ENCODE peak calls at places on chromosomes 5 and 9, in four cellular contexts. H is pancreas, O is H9, V is AG04450. L is an unnamed sample.

GRCh38 chr5:156128026-156128425 is 198.9 kb upstream of the SGCD start:
- DNase-seq in V (no peak), O (no peak), H (no peak), L (no peak)

GRCh38 chr5:172694061-172694460 is 53.0 kb downstream of the NEURL1B start:
- DNase-seq in V (no peak), H (no peak), O (no peak), L (no peak)

GRCh38 chr9:72585737-72586136 is 64.3 kb downstream of the TMC1 start:
- DNase-seq in V (peak; percentile 79), H (no peak), O (no peak), L (no peak)

GRCh38 chr9:130111805-130112204 is 58.1 kb downstream of the GPR107 start:
- DNase-seq in V (no peak), O (no peak), H (no peak), L (no peak)

GRCh38 chr5:76601470-76601869 is 21.7 kb downstream of the F2RL2 start:
- DNase-seq in O (peak; percentile 31), H (no peak), V (peak; percentile 45), L (peak; percentile 29)

GRCh38 chr5:52831776-52832511 is 44.2 kb downstream of the ITGA1 start:
- DNase-seq in V (no peak), O (no peak), H (no peak), L (no peak)

GRCh38 chr9:131347376-131348020 is 46.4 kb upstream of the PRRC2B start:
- DNase-seq in H (no peak), O (no peak), V (no peak), L (no peak)

GRCh38 chr5:177300236-177300880 is 3.2 kb downstream of the RAB24 start:
- DNase-seq in V (peak; percentile 39), O (peak; percentile 70), H (no peak), L (peak; percentile 60)

GRCh38 chr9:133370680-133371079 is 5.2 kb downstream of the SURF4 start:
- DNase-seq in V (no peak), H (peak; percentile 40), O (no peak), L (no peak)

GRCh38 chr9:135702002-135702721 is at the start of gene KCNT1:
- DNase-seq in H (peak; percentile 56), V (no peak), O (peak; percentile 76), L (peak; percentile 92)

GRCh38 chr5:850511-851006 is at the start of gene ZDHHC11:
- DNase-seq in O (peak; percentile 71), V (no peak), H (no peak), L (no peak)

GRCh38 chr9:131735238-131736181 is 4.4 kb downstream of the RAPGEF1 start:
- DNase-seq in H (no peak), O (no peak), V (no peak), L (no peak)

GRCh38 chr5:159902444-159903121 is 13.7 kb upstream of the ADRA1B start:
- DNase-seq in O (no peak), V (no peak), H (no peak), L (no peak)

GRCh38 chr9:114250235-114250568 is 72.7 kb upstream of the ORM1 start:
- DNase-seq in O (no peak), H (peak; percentile 93), V (peak; percentile 76), L (no peak)

GRCh38 chr5:9198399-9198798 is 347.5 kb downstream of the SEMA5A start:
- DNase-seq in O (no peak), V (no peak), H (no peak), L (no peak)

GRCh38 chr5:139746691-139747582 is 48.7 kb upstream of the PSD2 start:
- DNase-seq in O (peak; percentile 60), H (no peak), V (no peak), L (no peak)

GRCh38 chr9:19924090-19924489 is 135.3 kb upstream of the SLC24A2 start:
- DNase-seq in O (no peak), H (no peak), V (no peak), L (no peak)

GRCh38 chr5:52915176-52915875 is 73.8 kb upstream of the ITGA2 start:
- DNase-seq in O (peak; percentile 47), H (peak; percentile 39), V (peak; percentile 50), L (peak; percentile 68)

GRCh38 chr5:172837640-172838039 is 3.6 kb downstream of the ERGIC1 start:
- DNase-seq in H (peak; percentile 91), O (no peak), V (no peak), L (no peak)

GRCh38 chr9:127336708-127337352 is 60.1 kb upstream of the SLC2A8 start:
- DNase-seq in V (peak; percentile 81), O (no peak), H (peak; percentile 77), L (no peak)

GRCh38 chr9:16825364-16825763 is 45.1 kb downstream of the BNC2 start:
- DNase-seq in H (no peak), O (no peak), V (no peak), L (no peak)

GRCh38 chr9:89400398-89401116 is 82.3 kb downstream of the SECISBP2 start:
- DNase-seq in O (no peak), V (no peak), H (no peak), L (no peak)

GRCh38 chr5:176366575-176366894 is 1.2 kb downstream of the ARL10 start:
- DNase-seq in V (no peak), H (no peak), O (no peak), L (no peak)

GRCh38 chr5:54013556-54014157 is 296.7 kb downstream of the ARL15 start:
- DNase-seq in O (no peak), V (peak; percentile 52), H (peak; percentile 21), L (no peak)

GRCh38 chr9:91611582-91611981 is 187.9 kb upstream of the NFIL3 start:
- DNase-seq in O (no peak), V (peak; percentile 1), H (no peak), L (no peak)

GRCh38 chr9:123418052-123418430 is 62.0 kb downstream of the CRB2 start:
- DNase-seq in H (no peak), V (no peak), O (no peak), L (no peak)

GRCh38 chr9:123419091-123419490 is 63.1 kb downstream of the CRB2 start:
- DNase-seq in V (no peak), H (no peak), O (no peak), L (no peak)

GRCh38 chr9:123418506-123418905 is 62.5 kb downstream of the CRB2 start:
- DNase-seq in V (no peak), H (no peak), O (no peak), L (no peak)

GRCh38 chr9:123416171-123416570 is 60.2 kb downstream of the CRB2 start:
- DNase-seq in O (no peak), V (no peak), H (no peak), L (no peak)

DNA sequence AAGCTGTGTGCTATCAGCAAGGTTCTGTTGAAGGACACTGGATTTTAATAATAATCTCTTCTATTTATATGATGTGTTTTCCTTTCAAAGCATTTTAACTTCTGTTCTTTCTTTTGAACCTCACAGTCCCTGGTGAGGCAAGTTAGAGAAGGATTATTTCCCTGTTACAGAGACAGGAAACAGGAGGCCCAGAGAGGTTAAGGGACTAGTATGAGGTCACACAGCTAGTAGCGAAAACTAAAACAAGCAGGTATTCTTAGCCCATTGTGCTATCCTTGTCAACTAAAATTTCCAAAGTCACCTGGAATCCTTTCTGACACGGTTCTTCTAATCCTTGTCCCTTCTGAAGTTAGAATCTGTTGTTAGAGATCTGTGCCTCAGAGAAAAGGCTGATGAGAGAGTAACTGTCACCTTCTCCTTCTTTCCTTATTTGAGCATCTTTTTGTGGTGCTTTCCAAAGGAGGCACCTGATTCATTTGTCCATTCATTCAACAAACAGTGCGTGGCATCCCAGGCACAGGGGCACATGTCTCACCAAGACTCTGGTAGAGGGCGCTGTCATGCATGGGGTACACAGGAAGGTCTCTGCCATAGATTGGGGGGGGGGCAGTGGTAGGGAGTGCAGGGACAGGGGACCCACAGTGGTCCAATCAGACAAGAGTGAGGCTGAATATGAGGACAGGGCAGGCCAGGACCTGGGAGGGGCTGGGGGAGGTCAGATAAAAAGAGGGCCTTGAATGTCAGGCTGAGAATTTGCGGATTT is 61.5 kb downstream of the CRB2 start:
- DNase-seq in H (no peak), V (no peak), O (no peak), L (no peak)
- TF ChIP-seq CTCF in H (no peak), V (no peak), O (no peak), L (no peak)

GRCh38 chr5:13218518-13218917 is 726.0 kb downstream of the DNAH5 start:
- DNase-seq in H (no peak), V (no peak), O (peak; percentile 67), L (peak; percentile 7)
- TF ChIP-seq CTCF in H (no peak), V (no peak), O (peak; percentile 61), L (no peak)

GRCh38 chr5:2806176-2806575 is 54.7 kb upstream of the IRX2 start:
- DNase-seq in V (no peak), H (no peak), O (no peak), L (no peak)

GRCh38 chr5:2801602-2802525 is 50.4 kb upstream of the IRX2 start:
- DNase-seq in O (no peak), V (no peak), H (no peak), L (no peak)

GRCh38 chr5:2803751-2804150 is 52.3 kb upstream of the IRX2 start:
- DNase-seq in H (no peak), V (no peak), O (no peak), L (no peak)

GRCh38 chr5:2802693-2803365 is 51.4 kb upstream of the IRX2 start:
- DNase-seq in O (no peak), H (no peak), V (no peak), L (no peak)

GRCh38 chr5:2805080-2805479 is 53.6 kb upstream of the IRX2 start:
- DNase-seq in V (no peak), O (peak; percentile 67), H (no peak), L (no peak)
- TF ChIP-seq CTCF in V (no peak), O (peak; percentile 74), H (no peak), L (no peak)

GRCh38 chr9:35506359-35506758 is 16.4 kb downstream of the RUSC2 start:
- DNase-seq in H (no peak), V (no peak), O (no peak), L (no peak)

GRCh38 chr9:35511453-35511852 is 21.5 kb downstream of the RUSC2 start:
- DNase-seq in O (no peak), H (no peak), V (no peak), L (no peak)

GRCh38 chr9:35508069-35508468 is 18.2 kb downstream of the RUSC2 start:
- DNase-seq in H (no peak), O (no peak), V (no peak), L (no peak)

GRCh38 chr9:35510366-35510744 is 20.4 kb downstream of the RUSC2 start:
- DNase-seq in O (no peak), V (no peak), H (no peak), L (no peak)

DNA sequence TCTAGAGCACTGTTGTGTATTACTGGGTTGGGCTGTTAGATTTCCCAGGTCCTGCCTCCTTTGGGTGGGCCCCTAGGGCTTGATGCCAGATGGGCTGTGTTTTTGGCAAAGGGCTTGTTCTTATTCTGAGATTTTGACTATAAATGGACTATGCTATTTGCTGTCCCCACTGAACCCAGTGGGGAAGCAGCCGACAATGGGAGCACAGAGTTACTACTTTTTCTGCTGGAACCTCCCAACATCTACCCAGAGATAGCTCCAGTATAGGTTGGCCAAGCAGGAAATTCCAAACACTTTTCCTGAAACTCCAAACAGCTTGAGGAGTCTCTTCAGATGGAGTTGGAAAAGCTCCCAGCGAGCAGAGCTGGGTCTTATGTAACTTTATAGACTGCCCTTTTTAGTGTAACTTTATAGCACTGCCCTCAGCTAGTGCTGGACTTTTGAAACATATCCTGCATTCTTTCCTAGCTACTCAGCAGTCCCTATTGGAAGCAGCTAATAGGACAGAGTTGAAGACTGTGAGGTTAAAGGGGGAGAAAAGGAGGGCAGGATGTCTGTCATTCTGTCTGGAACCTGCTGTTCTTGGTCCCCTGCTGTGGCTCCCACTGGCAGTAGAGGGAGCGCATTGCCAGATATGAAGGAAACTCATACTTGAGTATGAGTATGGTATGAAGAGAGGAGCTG is 21.0 kb downstream of the RUSC2 start:
- DNase-seq in O (no peak), V (peak; percentile 91), H (peak; percentile 42), L (no peak)
- TF ChIP-seq CTCF in O (no peak), V (peak; percentile 22), H (no peak), L (no peak)